ENCODE peak calls at places on chromosome 7, in nine cellular contexts. One of them, this sample, is unnamed.

GRCh38 chr7:144087230-144087629 is 1.2 kb downstream of the OR2A12 start:
- DNase-seq in HCT116: no peak
- DNase-seq in BJ: no peak
- DNase-seq in endothelial cell: no peak
- DNase-seq in activated CD8-positive, alpha-beta T cell treated with anti-CD3 and anti-CD28 coated beads for 36 hours: no peak
- DNase-seq in choroid plexus epithelial cell: no peak
- DNase-seq in CD8-positive, alpha-beta T cell: no peak
- DNase-seq in progenitor cell of endocrine pancreas: no peak
- DNase-seq in pancreas: no peak
- DNase-seq in this sample: no peak

GRCh38 chr7:124124201-124124600 is 91.3 kb upstream of the TMEM229A start:
- DNase-seq in HCT116: no peak
- DNase-seq in BJ: no peak
- DNase-seq in endothelial cell: no peak
- DNase-seq in activated CD8-positive, alpha-beta T cell treated with anti-CD3 and anti-CD28 coated beads for 36 hours: no peak
- DNase-seq in choroid plexus epithelial cell: no peak
- DNase-seq in CD8-positive, alpha-beta T cell: no peak
- DNase-seq in progenitor cell of endocrine pancreas: no peak
- DNase-seq in pancreas: no peak
- DNase-seq in this sample: no peak

GRCh38 chr7:139488810-139489209 is 5.3 kb upstream of the KLRG2 start:
- DNase-seq in HCT116: no peak
- DNase-seq in BJ: no peak
- DNase-seq in endothelial cell: no peak
- DNase-seq in activated CD8-positive, alpha-beta T cell treated with anti-CD3 and anti-CD28 coated beads for 36 hours: no peak
- DNase-seq in choroid plexus epithelial cell: no peak
- DNase-seq in CD8-positive, alpha-beta T cell: no peak
- DNase-seq in progenitor cell of endocrine pancreas: no peak
- DNase-seq in pancreas: no peak
- DNase-seq in this sample: no peak

GRCh38 chr7:17681965-17682364 is 258.3 kb downstream of the SNX13 start:
- DNase-seq in HCT116: no peak
- DNase-seq in BJ: no peak
- DNase-seq in endothelial cell: no peak
- DNase-seq in activated CD8-positive, alpha-beta T cell treated with anti-CD3 and anti-CD28 coated beads for 36 hours: no peak
- DNase-seq in choroid plexus epithelial cell: peak
- DNase-seq in CD8-positive, alpha-beta T cell: no peak
- DNase-seq in progenitor cell of endocrine pancreas: no peak
- DNase-seq in pancreas: no peak
- DNase-seq in this sample: no peak

GRCh38 chr7:83629117-83629880 is 19.6 kb downstream of the SEMA3E start:
- DNase-seq in HCT116: no peak
- DNase-seq in BJ: no peak
- DNase-seq in endothelial cell: no peak
- DNase-seq in activated CD8-positive, alpha-beta T cell treated with anti-CD3 and anti-CD28 coated beads for 36 hours: no peak
- DNase-seq in choroid plexus epithelial cell: no peak
- DNase-seq in CD8-positive, alpha-beta T cell: no peak
- DNase-seq in progenitor cell of endocrine pancreas: no peak
- DNase-seq in pancreas: no peak
- DNase-seq in this sample: peak

GRCh38 chr7:3207387-3207786 is 93.7 kb upstream of the SDK1 start:
- DNase-seq in HCT116: no peak
- DNase-seq in BJ: no peak
- DNase-seq in endothelial cell: no peak
- DNase-seq in activated CD8-positive, alpha-beta T cell treated with anti-CD3 and anti-CD28 coated beads for 36 hours: no peak
- DNase-seq in choroid plexus epithelial cell: no peak
- DNase-seq in CD8-positive, alpha-beta T cell: no peak
- DNase-seq in progenitor cell of endocrine pancreas: no peak
- DNase-seq in pancreas: no peak
- DNase-seq in this sample: no peak

GRCh38 chr7:157497367-157497743 is 160.6 kb downstream of the DNAJB6 start:
- DNase-seq in HCT116: no peak
- DNase-seq in BJ: no peak
- DNase-seq in endothelial cell: no peak
- DNase-seq in activated CD8-positive, alpha-beta T cell treated with anti-CD3 and anti-CD28 coated beads for 36 hours: no peak
- DNase-seq in choroid plexus epithelial cell: no peak
- DNase-seq in CD8-positive, alpha-beta T cell: no peak
- DNase-seq in progenitor cell of endocrine pancreas: no peak
- DNase-seq in pancreas: no peak
- DNase-seq in this sample: no peak

GRCh38 chr7:21426286-21426957 is 1.5 kb upstream of the SP4 start:
- DNase-seq in HCT116: no peak
- DNase-seq in BJ: no peak
- DNase-seq in endothelial cell: no peak
- DNase-seq in activated CD8-positive, alpha-beta T cell treated with anti-CD3 and anti-CD28 coated beads for 36 hours: no peak
- DNase-seq in choroid plexus epithelial cell: peak
- DNase-seq in CD8-positive, alpha-beta T cell: no peak
- DNase-seq in progenitor cell of endocrine pancreas: no peak
- DNase-seq in pancreas: no peak
- DNase-seq in this sample: no peak

GRCh38 chr7:7920481-7920880 is 48.1 kb upstream of the GLCCI1 start:
- DNase-seq in HCT116: no peak
- DNase-seq in BJ: no peak
- DNase-seq in endothelial cell: no peak
- DNase-seq in activated CD8-positive, alpha-beta T cell treated with anti-CD3 and anti-CD28 coated beads for 36 hours: peak
- DNase-seq in choroid plexus epithelial cell: no peak
- DNase-seq in CD8-positive, alpha-beta T cell: no peak
- DNase-seq in progenitor cell of endocrine pancreas: no peak
- DNase-seq in pancreas: peak
- DNase-seq in this sample: no peak

GRCh38 chr7:101589976-101590662 is 39.0 kb downstream of the MYL10 start:
- DNase-seq in HCT116: no peak
- DNase-seq in BJ: no peak
- DNase-seq in endothelial cell: no peak
- DNase-seq in activated CD8-positive, alpha-beta T cell treated with anti-CD3 and anti-CD28 coated beads for 36 hours: no peak
- DNase-seq in choroid plexus epithelial cell: no peak
- DNase-seq in CD8-positive, alpha-beta T cell: no peak
- DNase-seq in progenitor cell of endocrine pancreas: no peak
- DNase-seq in pancreas: no peak
- DNase-seq in this sample: no peak

GRCh38 chr7:18978108-18978495 is 139.3 kb downstream of the TWIST1 start:
- DNase-seq in HCT116: peak
- DNase-seq in BJ: peak
- DNase-seq in endothelial cell: no peak
- DNase-seq in activated CD8-positive, alpha-beta T cell treated with anti-CD3 and anti-CD28 coated beads for 36 hours: no peak
- DNase-seq in choroid plexus epithelial cell: peak
- DNase-seq in CD8-positive, alpha-beta T cell: no peak
- DNase-seq in progenitor cell of endocrine pancreas: no peak
- DNase-seq in pancreas: no peak
- DNase-seq in this sample: no peak

GRCh38 chr7:21767300-21767900 is 178.3 kb downstream of the CDCA7L start:
- DNase-seq in HCT116: peak
- DNase-seq in BJ: no peak
- DNase-seq in endothelial cell: peak
- DNase-seq in activated CD8-positive, alpha-beta T cell treated with anti-CD3 and anti-CD28 coated beads for 36 hours: peak
- DNase-seq in choroid plexus epithelial cell: peak
- DNase-seq in CD8-positive, alpha-beta T cell: no peak
- DNase-seq in progenitor cell of endocrine pancreas: peak
- DNase-seq in pancreas: peak
- DNase-seq in this sample: peak

GRCh38 chr7:115672024-115672423 is 358.5 kb downstream of the TFEC start:
- DNase-seq in HCT116: no peak
- DNase-seq in BJ: no peak
- DNase-seq in endothelial cell: no peak
- DNase-seq in activated CD8-positive, alpha-beta T cell treated with anti-CD3 and anti-CD28 coated beads for 36 hours: no peak
- DNase-seq in choroid plexus epithelial cell: peak
- DNase-seq in CD8-positive, alpha-beta T cell: no peak
- DNase-seq in progenitor cell of endocrine pancreas: no peak
- DNase-seq in pancreas: no peak
- DNase-seq in this sample: no peak

GRCh38 chr7:20407585-20408466 is 77.1 kb downstream of the ITGB8 start:
- DNase-seq in HCT116: no peak
- DNase-seq in BJ: peak
- DNase-seq in endothelial cell: no peak
- DNase-seq in activated CD8-positive, alpha-beta T cell treated with anti-CD3 and anti-CD28 coated beads for 36 hours: no peak
- DNase-seq in choroid plexus epithelial cell: peak
- DNase-seq in CD8-positive, alpha-beta T cell: no peak
- DNase-seq in progenitor cell of endocrine pancreas: no peak
- DNase-seq in pancreas: peak
- DNase-seq in this sample: no peak

GRCh38 chr7:84412161-84412969 is 217.8 kb upstream of the SEMA3A start:
- DNase-seq in HCT116: peak
- DNase-seq in BJ: peak
- DNase-seq in endothelial cell: no peak
- DNase-seq in activated CD8-positive, alpha-beta T cell treated with anti-CD3 and anti-CD28 coated beads for 36 hours: no peak
- DNase-seq in choroid plexus epithelial cell: peak
- DNase-seq in CD8-positive, alpha-beta T cell: no peak
- DNase-seq in progenitor cell of endocrine pancreas: no peak
- DNase-seq in pancreas: no peak
- DNase-seq in this sample: no peak

GRCh38 chr7:99525713-99526440 is 21.4 kb downstream of the ZKSCAN5 start:
- DNase-seq in HCT116: peak
- DNase-seq in BJ: no peak
- DNase-seq in endothelial cell: peak
- DNase-seq in activated CD8-positive, alpha-beta T cell treated with anti-CD3 and anti-CD28 coated beads for 36 hours: peak
- DNase-seq in choroid plexus epithelial cell: peak
- DNase-seq in CD8-positive, alpha-beta T cell: peak
- DNase-seq in progenitor cell of endocrine pancreas: no peak
- DNase-seq in pancreas: no peak
- DNase-seq in this sample: no peak
- TF ChIP-seq CTCF in HCT116: peak
- TF ChIP-seq CTCF in BJ: peak
- TF ChIP-seq CTCF in endothelial cell: no peak
- TF ChIP-seq CTCF in activated CD8-positive, alpha-beta T cell treated with anti-CD3 and anti-CD28 coated beads for 36 hours: peak
- TF ChIP-seq CTCF in choroid plexus epithelial cell: peak
- TF ChIP-seq CTCF in CD8-positive, alpha-beta T cell: no peak
- TF ChIP-seq CTCF in progenitor cell of endocrine pancreas: peak
- TF ChIP-seq CTCF in pancreas: no peak
- TF ChIP-seq CTCF in this sample: no peak

DNA sequence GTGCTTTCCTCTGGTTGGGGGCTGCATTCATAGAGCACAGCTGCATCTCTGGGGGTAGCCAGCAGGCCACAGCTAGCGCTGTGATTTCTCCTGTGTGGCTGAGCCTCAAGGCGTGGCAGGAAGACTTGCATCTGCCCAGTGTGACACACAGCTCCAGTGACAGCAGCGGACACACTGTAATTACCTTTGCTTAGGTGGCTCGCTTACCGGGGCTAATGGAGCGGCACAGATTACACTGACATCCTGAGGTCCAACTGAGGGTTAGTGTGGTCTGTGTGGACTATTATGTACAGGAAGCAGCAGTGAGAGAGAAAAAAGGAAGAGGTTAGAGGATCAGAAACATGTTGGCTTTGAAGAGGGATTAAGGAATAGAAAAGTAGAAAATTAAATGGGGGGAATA is 27.1 kb downstream of the ABCB4 start:
- DNase-seq in HCT116: no peak
- DNase-seq in BJ: no peak
- DNase-seq in endothelial cell: no peak
- DNase-seq in activated CD8-positive, alpha-beta T cell treated with anti-CD3 and anti-CD28 coated beads for 36 hours: no peak
- DNase-seq in choroid plexus epithelial cell: no peak
- DNase-seq in CD8-positive, alpha-beta T cell: no peak
- DNase-seq in progenitor cell of endocrine pancreas: no peak
- DNase-seq in pancreas: no peak
- DNase-seq in this sample: peak
- TF ChIP-seq CTCF in HCT116: no peak
- TF ChIP-seq CTCF in BJ: no peak
- TF ChIP-seq CTCF in endothelial cell: no peak
- TF ChIP-seq CTCF in activated CD8-positive, alpha-beta T cell treated with anti-CD3 and anti-CD28 coated beads for 36 hours: no peak
- TF ChIP-seq CTCF in choroid plexus epithelial cell: no peak
- TF ChIP-seq CTCF in CD8-positive, alpha-beta T cell: no peak
- TF ChIP-seq CTCF in progenitor cell of endocrine pancreas: no peak
- TF ChIP-seq CTCF in pancreas: no peak
- TF ChIP-seq CTCF in this sample: no peak

GRCh38 chr7:28176174-28176573 is 4.4 kb downstream of the JAZF1 start:
- DNase-seq in HCT116: no peak
- DNase-seq in BJ: no peak
- DNase-seq in endothelial cell: no peak
- DNase-seq in activated CD8-positive, alpha-beta T cell treated with anti-CD3 and anti-CD28 coated beads for 36 hours: no peak
- DNase-seq in choroid plexus epithelial cell: peak
- DNase-seq in CD8-positive, alpha-beta T cell: no peak
- DNase-seq in progenitor cell of endocrine pancreas: no peak
- DNase-seq in pancreas: no peak
- DNase-seq in this sample: no peak

GRCh38 chr7:28178537-28178936 is 2.1 kb downstream of the JAZF1 start:
- DNase-seq in HCT116: no peak
- DNase-seq in BJ: no peak
- DNase-seq in endothelial cell: no peak
- DNase-seq in activated CD8-positive, alpha-beta T cell treated with anti-CD3 and anti-CD28 coated beads for 36 hours: no peak
- DNase-seq in choroid plexus epithelial cell: no peak
- DNase-seq in CD8-positive, alpha-beta T cell: no peak
- DNase-seq in progenitor cell of endocrine pancreas: no peak
- DNase-seq in pancreas: no peak
- DNase-seq in this sample: no peak

GRCh38 chr7:28176645-28177044 is 4.0 kb downstream of the JAZF1 start:
- DNase-seq in HCT116: no peak
- DNase-seq in BJ: no peak
- DNase-seq in endothelial cell: no peak
- DNase-seq in activated CD8-positive, alpha-beta T cell treated with anti-CD3 and anti-CD28 coated beads for 36 hours: no peak
- DNase-seq in choroid plexus epithelial cell: no peak
- DNase-seq in CD8-positive, alpha-beta T cell: no peak
- DNase-seq in progenitor cell of endocrine pancreas: no peak
- DNase-seq in pancreas: no peak
- DNase-seq in this sample: no peak

GRCh38 chr7:28179081-28180030 is 1.2 kb downstream of the JAZF1 start:
- DNase-seq in HCT116: no peak
- DNase-seq in BJ: no peak
- DNase-seq in endothelial cell: peak
- DNase-seq in activated CD8-positive, alpha-beta T cell treated with anti-CD3 and anti-CD28 coated beads for 36 hours: peak
- DNase-seq in choroid plexus epithelial cell: peak
- DNase-seq in CD8-positive, alpha-beta T cell: peak
- DNase-seq in progenitor cell of endocrine pancreas: peak
- DNase-seq in pancreas: peak
- DNase-seq in this sample: peak

DNA sequence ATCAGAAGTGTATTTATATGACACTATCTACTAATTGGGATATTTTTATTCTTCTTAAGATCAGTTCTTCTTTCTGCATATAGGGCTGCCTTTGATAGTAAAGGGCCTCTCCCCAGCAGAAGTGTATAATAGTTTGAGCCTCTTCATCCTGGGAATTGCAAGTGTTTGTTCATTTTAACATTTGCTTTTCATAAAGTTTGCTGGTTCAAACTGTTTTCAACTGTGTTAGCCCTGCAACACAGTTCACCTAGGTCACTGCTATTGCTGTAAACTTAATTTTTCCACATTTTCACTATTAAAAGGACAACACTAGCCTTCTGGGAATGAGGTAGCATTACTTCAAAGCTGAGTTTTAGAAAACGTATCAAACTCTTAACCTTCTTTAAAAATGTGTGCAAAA is 2.8 kb downstream of the JAZF1 start:
- DNase-seq in HCT116: no peak
- DNase-seq in BJ: no peak
- DNase-seq in endothelial cell: no peak
- DNase-seq in activated CD8-positive, alpha-beta T cell treated with anti-CD3 and anti-CD28 coated beads for 36 hours: no peak
- DNase-seq in choroid plexus epithelial cell: no peak
- DNase-seq in CD8-positive, alpha-beta T cell: no peak
- DNase-seq in progenitor cell of endocrine pancreas: no peak
- DNase-seq in pancreas: no peak
- DNase-seq in this sample: no peak
- TF ChIP-seq CTCF in HCT116: no peak
- TF ChIP-seq CTCF in BJ: no peak
- TF ChIP-seq CTCF in endothelial cell: no peak
- TF ChIP-seq CTCF in activated CD8-positive, alpha-beta T cell treated with anti-CD3 and anti-CD28 coated beads for 36 hours: no peak
- TF ChIP-seq CTCF in choroid plexus epithelial cell: no peak
- TF ChIP-seq CTCF in CD8-positive, alpha-beta T cell: no peak
- TF ChIP-seq CTCF in progenitor cell of endocrine pancreas: no peak
- TF ChIP-seq CTCF in pancreas: no peak
- TF ChIP-seq CTCF in this sample: no peak

DNA sequence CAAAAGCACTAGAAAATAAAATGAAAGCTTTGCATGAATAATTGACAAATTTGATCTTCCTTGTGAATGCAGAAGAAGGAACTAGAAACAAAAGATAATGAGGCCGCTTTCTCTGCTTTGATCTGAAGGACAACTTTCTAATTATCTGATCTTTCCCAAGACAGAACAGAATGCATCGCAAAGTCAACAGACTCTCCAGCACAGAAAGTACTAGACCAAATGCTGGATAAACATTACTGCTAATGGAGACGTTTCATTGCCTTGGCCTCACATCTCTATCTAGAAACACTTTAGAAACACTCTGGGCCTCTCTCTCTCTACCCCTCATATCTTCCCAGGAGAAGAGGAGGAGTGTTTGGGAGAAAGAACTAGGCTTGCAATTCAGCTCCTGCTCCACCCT is 76.4 kb downstream of the LRRC17 start:
- DNase-seq in HCT116: no peak
- DNase-seq in BJ: no peak
- DNase-seq in endothelial cell: no peak
- DNase-seq in activated CD8-positive, alpha-beta T cell treated with anti-CD3 and anti-CD28 coated beads for 36 hours: no peak
- DNase-seq in choroid plexus epithelial cell: peak
- DNase-seq in CD8-positive, alpha-beta T cell: no peak
- DNase-seq in progenitor cell of endocrine pancreas: no peak
- DNase-seq in pancreas: no peak
- DNase-seq in this sample: no peak
- TF ChIP-seq CTCF in HCT116: no peak
- TF ChIP-seq CTCF in BJ: no peak
- TF ChIP-seq CTCF in endothelial cell: no peak
- TF ChIP-seq CTCF in activated CD8-positive, alpha-beta T cell treated with anti-CD3 and anti-CD28 coated beads for 36 hours: no peak
- TF ChIP-seq CTCF in choroid plexus epithelial cell: no peak
- TF ChIP-seq CTCF in CD8-positive, alpha-beta T cell: no peak
- TF ChIP-seq CTCF in progenitor cell of endocrine pancreas: no peak
- TF ChIP-seq CTCF in pancreas: no peak
- TF ChIP-seq CTCF in this sample: no peak

This sample was measured in glutamatergic neuron.